ENCODE peak calls at places on chromosomes 16 and 17, in nine cellular contexts. F is left ventricle myocardium inferior; L is IMR-90; O is CD8-positive, alpha-beta memory T cell; I is fibroblast of lung; K is A549; E is endodermal cell; U is tibial nerve; G is foreskin keratinocyte. W is an unnamed sample.

GRCh38 chr17:3754458-3755334 is 31.0 kb downstream of the HASPIN start:
- DNase-seq in G (peak), F (no peak), U (no peak), O (peak), K (no peak), I (no peak), L (no peak), E (peak), W (no peak)

GRCh38 chr17:8225813-8226535 is 15.6 kb upstream of the AURKB start:
- DNase-seq in I (peak), K (peak), G (peak), E (peak), O (peak), F (no peak), L (peak), U (peak), W (no peak)

GRCh38 chr17:45050680-45051059 is 762 bp downstream of the DCAKD start:
- DNase-seq in F (no peak), U (no peak), L (peak), E (peak), G (peak), I (peak), O (peak), K (peak), W (no peak)

GRCh38 chr17:16986391-16986790 is 14.5 kb upstream of the TNFRSF13B start:
- DNase-seq in U (no peak), F (no peak), I (peak), O (no peak), K (no peak), E (peak), G (peak), L (peak), W (peak)

GRCh38 chr17:78974635-78975591 is 4.8 kb downstream of the LGALS3BP start:
- DNase-seq in G (no peak), K (no peak), L (peak), F (peak), E (peak), U (peak), O (no peak), I (peak), W (peak)

GRCh38 chr16:74446866-74447265 is 25.6 kb upstream of the CLEC18B start:
- DNase-seq in E (no peak), G (no peak), L (no peak), U (no peak), O (no peak), K (no peak), F (no peak), I (no peak), W (no peak)

GRCh38 chr16:11224894-11225676 is 30.9 kb downstream of the SOCS1 start:
- DNase-seq in K (no peak), O (peak), I (no peak), E (no peak), G (no peak), U (no peak), F (peak), L (peak), W (no peak)

GRCh38 chr17:65170839-65171238 is 33.7 kb downstream of the RGS9 start:
- DNase-seq in E (no peak), G (no peak), O (no peak), K (no peak), I (peak), L (peak), F (peak), U (no peak), W (no peak)

GRCh38 chr17:40325156-40326013 is 16.4 kb downstream of the RARA start:
- DNase-seq in I (no peak), G (no peak), F (peak), L (no peak), U (no peak), E (no peak), O (peak), K (no peak), W (no peak)

GRCh38 chr17:8189041-8189710 is 804 bp downstream of the BORCS6 start:
- DNase-seq in E (peak), L (no peak), I (peak), U (no peak), F (peak), G (no peak), K (no peak), O (no peak), W (no peak)

GRCh38 chr17:17021194-17021863 is 20.9 kb upstream of the MPRIP start:
- DNase-seq in E (peak), K (peak), O (no peak), F (peak), I (peak), L (no peak), U (peak), G (no peak), W (peak)

GRCh38 chr17:67585077-67585602 is 132.6 kb upstream of the NOL11 start:
- DNase-seq in I (no peak), K (no peak), F (no peak), G (no peak), L (peak), E (peak), U (no peak), O (no peak), W (no peak)

GRCh38 chr16:8641671-8642070 is 20.2 kb downstream of the METTL22 start:
- DNase-seq in U (no peak), I (no peak), F (no peak), O (no peak), G (no peak), K (no peak), L (no peak), E (no peak), W (no peak)

GRCh38 chr17:60158751-60159478 is 9.1 kb downstream of the CA4 start:
- DNase-seq in L (peak), K (no peak), E (peak), F (no peak), G (no peak), U (no peak), I (no peak), O (no peak), W (no peak)

GRCh38 chr17:50151041-50151936 is 812 bp upstream of the PPP1R9B start:
- DNase-seq in O (peak), G (peak), K (peak), F (peak), E (peak), I (peak), L (peak), U (peak), W (peak)

GRCh38 chr17:41739661-41740352 is 5.4 kb upstream of the HAP1 start:
- DNase-seq in U (no peak), G (peak), L (peak), E (no peak), K (peak), F (no peak), O (no peak), I (peak), W (no peak)

GRCh38 chr17:48420823-48421222 is 9.2 kb downstream of the SKAP1 start:
- DNase-seq in K (no peak), U (no peak), E (no peak), F (no peak), G (no peak), I (no peak), O (no peak), L (no peak), W (no peak)

GRCh38 chr16:47777191-47777590 is 316.1 kb downstream of the PHKB start:
- DNase-seq in I (peak), L (peak), F (no peak), U (no peak), O (no peak), E (no peak), G (peak), K (no peak), W (no peak)

GRCh38 chr16:58176608-58177346 is 21.1 kb downstream of the CSNK2A2 start:
- DNase-seq in G (no peak), L (no peak), E (no peak), O (no peak), U (no peak), I (no peak), K (no peak), F (no peak), W (no peak)

GRCh38 chr17:78957076-78957475 is 22.6 kb downstream of the LGALS3BP start:
- DNase-seq in O (no peak), K (no peak), E (no peak), F (no peak), L (peak), I (peak), G (no peak), U (no peak), W (no peak)

GRCh38 chr17:38609280-38610031 is 3.7 kb upstream of the SRCIN1 start:
- DNase-seq in G (no peak), U (no peak), F (no peak), I (no peak), E (peak), L (no peak), K (no peak), O (no peak), W (peak)

GRCh38 chr16:50697421-50697715 is 4.0 kb downstream of the NOD2 start:
- DNase-seq in K (no peak), G (no peak), O (no peak), U (no peak), I (no peak), F (no peak), L (no peak), E (no peak), W (no peak)

GRCh38 chr17:40542562-40543411 is 22.5 kb downstream of the CCR7 start:
- DNase-seq in G (peak), E (peak), I (peak), U (peak), K (peak), L (peak), O (peak), F (peak), W (no peak)

GRCh38 chr17:1776857-1777256 is 15.0 kb downstream of the SERPINF1 start:
- DNase-seq in G (no peak), U (no peak), I (no peak), F (no peak), O (no peak), L (no peak), E (no peak), K (no peak), W (no peak)

GRCh38 chr16:80931985-80932720 is 74.5 kb downstream of the CMC2 start:
- DNase-seq in I (peak), U (no peak), G (peak), L (peak), E (peak), K (peak), F (peak), O (no peak), W (peak)

GRCh38 chr17:70675070-70675590 is 505.8 kb downstream of the KCNJ2 start:
- DNase-seq in L (no peak), F (no peak), E (no peak), G (no peak), O (no peak), U (no peak), K (no peak), I (no peak), W (no peak)

GRCh38 chr16:8481810-8482209 is 108.5 kb downstream of the TMEM114 start:
- DNase-seq in O (no peak), G (no peak), E (no peak), U (no peak), K (no peak), L (no peak), I (no peak), F (no peak), W (no peak)

GRCh38 chr17:57480438-57481196 is 224.3 kb downstream of the MSI2 start:
- DNase-seq in K (no peak), F (no peak), I (peak), U (no peak), L (peak), O (no peak), G (peak), E (no peak), W (no peak)

GRCh38 chr17:27630607-27631408 is at the start of gene LGALS9:
- DNase-seq in G (no peak), E (peak), K (no peak), I (peak), F (no peak), O (no peak), U (no peak), L (peak), W (no peak)

GRCh38 chr17:80949451-80950421 is 41.9 kb upstream of the CHMP6 start:
- DNase-seq in O (no peak), K (no peak), L (no peak), G (no peak), F (no peak), I (no peak), U (no peak), E (peak), W (peak)

GRCh38 chr16:4850211-4850610 is 2.9 kb downstream of the UBN1 start:
- DNase-seq in L (peak), E (no peak), I (peak), O (no peak), K (no peak), G (no peak), F (no peak), U (no peak), W (no peak)

GRCh38 chr17:45307290-45308015 is 9.4 kb downstream of the MAP3K14 start:
- DNase-seq in K (no peak), L (peak), U (no peak), F (no peak), E (no peak), O (no peak), G (peak), I (peak), W (no peak)

GRCh38 chr17:42132941-42133340 is 10.3 kb downstream of the HSPB9 start:
- DNase-seq in F (peak), U (no peak), O (no peak), G (peak), K (no peak), I (peak), E (no peak), L (peak), W (no peak)

GRCh38 chr16:88810868-88811599 is 694 bp downstream of the APRT start:
- DNase-seq in U (peak), F (peak), K (peak), O (peak), I (peak), G (peak), E (peak), L (peak), W (peak)

GRCh38 chr17:77681820-77682219 is 276.7 kb upstream of the TNRC6C start:
- DNase-seq in U (peak), K (no peak), I (peak), G (no peak), E (peak), F (peak), O (no peak), L (peak), W (no peak)
- H3K27ac ChIP-seq in U (no peak), K (no peak), I (no peak), G (no peak), E (no peak), F (peak), O (no peak), L (no peak), W (no peak)

GRCh38 chr16:84768798-84769177 is 51.0 kb upstream of the CRISPLD2 start:
- DNase-seq in L (no peak), U (no peak), E (no peak), I (no peak), K (no peak), O (no peak), G (no peak), F (no peak), W (no peak)

GRCh38 chr16:84765606-84766580 is 53.9 kb upstream of the CRISPLD2 start:
- DNase-seq in K (no peak), F (no peak), G (no peak), O (no peak), I (no peak), L (no peak), E (no peak), U (no peak), W (no peak)

GRCh38 chr16:84766978-84767773 is 52.6 kb upstream of the CRISPLD2 start:
- DNase-seq in L (no peak), E (no peak), I (no peak), K (no peak), U (no peak), G (no peak), F (no peak), O (no peak), W (no peak)

GRCh38 chr16:84768061-84768797 is 51.6 kb upstream of the CRISPLD2 start:
- DNase-seq in O (no peak), L (no peak), I (no peak), K (no peak), U (no peak), G (no peak), E (no peak), F (no peak), W (no peak)

DNA sequence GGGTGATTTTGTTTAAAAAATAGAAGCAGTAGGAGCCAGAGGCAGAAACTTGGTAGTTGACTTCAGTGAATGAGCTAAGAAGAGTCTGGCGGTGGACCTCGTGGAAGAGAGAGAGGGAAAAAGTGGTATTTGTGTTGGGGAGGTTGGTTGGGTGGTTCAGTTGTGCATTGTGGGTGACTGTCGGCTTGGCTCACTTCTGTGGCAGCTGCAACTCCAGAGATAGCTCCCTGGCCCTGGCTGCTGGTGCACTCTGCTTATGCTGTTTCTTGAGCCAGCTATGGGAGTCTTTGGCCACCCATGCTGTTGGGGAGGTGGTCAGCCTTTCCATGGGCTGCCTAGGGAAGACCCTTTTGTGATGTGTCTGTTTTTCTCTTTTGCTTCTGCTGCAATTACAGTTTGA is 50.4 kb upstream of the CRISPLD2 start:
- DNase-seq in F (no peak), K (no peak), L (no peak), E (no peak), G (no peak), U (no peak), O (no peak), I (no peak), W (no peak)
- H3K27ac ChIP-seq in F (no peak), K (no peak), L (peak), E (no peak), G (no peak), U (no peak), O (no peak), I (no peak), W (no peak)

DNA sequence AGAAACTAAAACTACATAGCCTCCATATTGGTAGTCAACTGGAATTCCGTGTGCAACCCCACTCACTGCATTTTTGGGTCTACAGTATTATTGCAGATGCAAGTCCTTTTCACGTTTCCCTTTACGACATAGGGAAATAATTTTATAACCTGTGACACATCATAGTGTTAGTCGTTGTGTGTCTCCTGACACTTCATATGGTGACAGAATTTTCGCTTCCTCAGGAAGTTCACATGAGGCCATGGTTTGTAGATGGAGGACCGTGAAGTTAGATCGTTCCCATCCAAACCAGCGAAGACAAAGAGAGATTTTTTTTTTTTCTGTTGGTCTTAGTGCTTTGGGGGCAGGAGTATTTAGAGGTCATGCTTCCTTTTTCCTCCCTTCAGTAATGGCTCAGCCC is 15.7 kb upstream of the MRC2 start:
- DNase-seq in G (no peak), L (no peak), I (no peak), U (no peak), O (no peak), K (no peak), E (no peak), F (no peak), W (no peak)
- H3K27ac ChIP-seq in G (no peak), L (no peak), I (no peak), U (peak), O (no peak), K (no peak), E (no peak), F (peak), W (no peak)

GRCh38 chr17:61309857-61310256 is 89.8 kb upstream of the TBX2 start:
- DNase-seq in G (peak), E (peak), F (no peak), L (peak), K (no peak), U (no peak), I (peak), O (no peak), W (no peak)
- H3K27ac ChIP-seq in G (no peak), E (no peak), F (peak), L (peak), K (peak), U (no peak), I (peak), O (no peak), W (no peak)

DNA sequence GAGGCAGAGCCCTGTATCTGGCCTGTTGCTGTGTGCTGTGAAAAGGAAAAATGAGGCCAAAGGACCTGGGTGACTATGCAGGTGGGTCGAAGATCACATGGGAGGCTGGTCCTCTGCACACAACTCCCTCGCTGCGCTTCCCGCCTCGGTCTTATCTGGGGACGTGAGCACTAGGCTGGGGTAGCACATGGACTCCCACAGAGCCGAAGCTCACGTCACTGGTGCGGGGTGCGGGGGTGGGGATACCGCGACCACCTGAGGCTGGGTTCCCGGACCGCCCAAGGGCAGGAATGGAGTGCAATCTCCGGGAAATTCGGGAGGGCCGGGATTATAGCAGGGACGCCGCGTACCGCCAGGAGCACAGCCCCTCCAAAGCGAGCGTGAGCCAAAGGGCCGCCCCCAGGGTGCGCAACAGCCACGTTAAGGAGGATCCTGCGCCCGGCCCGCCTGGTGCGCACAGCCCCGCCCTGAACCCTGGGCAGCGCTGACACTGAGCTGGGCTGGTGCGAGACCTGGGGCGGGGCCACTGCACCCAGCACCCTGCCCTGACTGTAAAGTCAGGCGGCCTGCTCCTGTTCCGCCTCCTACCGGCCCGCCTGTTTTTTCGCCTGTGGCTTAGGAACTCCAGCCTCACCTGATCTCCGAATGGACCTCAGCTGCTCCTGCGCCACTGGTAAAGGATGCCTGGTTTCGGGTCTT is 4.8 kb downstream of the MT1A start:
- DNase-seq in O (peak), U (peak), G (peak), F (peak), E (peak), L (no peak), K (peak), I (peak), W (no peak)
- H3K27ac ChIP-seq in O (no peak), U (no peak), G (no peak), F (peak), E (no peak), L (no peak), K (peak), I (no peak), W (no peak)

DNA sequence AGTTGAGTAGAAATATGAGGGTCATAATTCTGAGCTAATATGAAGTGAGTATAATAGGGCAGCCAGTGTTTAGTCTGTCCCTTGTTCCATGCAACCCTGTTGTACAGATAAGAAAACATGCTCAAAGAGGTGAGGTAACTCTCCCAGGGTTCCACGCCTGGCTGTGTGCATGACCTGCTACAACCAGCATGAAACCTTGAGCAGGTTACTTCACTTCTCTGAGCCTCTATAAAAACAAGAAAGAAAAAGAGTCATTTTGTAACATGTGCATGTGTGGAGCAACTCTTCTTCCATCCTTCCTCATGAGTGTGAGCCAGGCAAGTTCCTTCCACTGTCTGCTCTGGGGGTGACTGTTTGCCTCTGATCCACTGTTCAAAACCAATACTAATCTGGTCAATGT is 21.7 kb downstream of the GFOD2 start:
- DNase-seq in F (no peak), I (no peak), U (no peak), E (no peak), K (no peak), O (no peak), L (no peak), G (no peak), W (no peak)
- H3K27ac ChIP-seq in F (no peak), I (no peak), U (no peak), E (no peak), K (no peak), O (no peak), L (no peak), G (no peak), W (no peak)